ENCODE peak calls at places on chromosomes 7 and 10, in nine cellular contexts. One of them, this sample, is unnamed.

GRCh38 chr10:43214071-43214955 is 52.6 kb downstream of the RASGEF1A start:
- DNase-seq in COR-L47: no peak
- DNase-seq in NCI-H1694: no peak
- DNase-seq in CD8-positive, alpha-beta memory T cell: no peak
- DNase-seq in heart right ventricle: no peak
- DNase-seq in NCI-H2081: no peak
- DNase-seq in GM12891: no peak
- DNase-seq in WTC11: no peak
- DNase-seq in body of pancreas: no peak
- DNase-seq in this sample: no peak

GRCh38 chr7:114048386-114049235 is 129.8 kb upstream of the PPP1R3A start:
- DNase-seq in WTC11: no peak
- DNase-seq in CD8-positive, alpha-beta memory T cell: peak
- DNase-seq in heart right ventricle: no peak
- DNase-seq in NCI-H2081: peak
- DNase-seq in NCI-H1694: no peak
- DNase-seq in COR-L47: peak
- DNase-seq in GM12891: no peak
- DNase-seq in body of pancreas: no peak
- DNase-seq in this sample: no peak

GRCh38 chr10:100993986-100994708 is 5.5 kb upstream of the LZTS2 start:
- DNase-seq in GM12891: no peak
- DNase-seq in CD8-positive, alpha-beta memory T cell: no peak
- DNase-seq in COR-L47: no peak
- DNase-seq in body of pancreas: no peak
- DNase-seq in NCI-H1694: no peak
- DNase-seq in heart right ventricle: no peak
- DNase-seq in WTC11: no peak
- DNase-seq in NCI-H2081: no peak
- DNase-seq in this sample: no peak

GRCh38 chr7:45582136-45582742 is 8.1 kb downstream of the ADCY1 start:
- DNase-seq in heart right ventricle: no peak
- DNase-seq in NCI-H1694: no peak
- DNase-seq in COR-L47: no peak
- DNase-seq in body of pancreas: no peak
- DNase-seq in GM12891: no peak
- DNase-seq in WTC11: no peak
- DNase-seq in NCI-H2081: no peak
- DNase-seq in CD8-positive, alpha-beta memory T cell: no peak
- DNase-seq in this sample: no peak

GRCh38 chr10:80413152-80413996 is 5.0 kb downstream of the PRXL2A start:
- DNase-seq in COR-L47: peak
- DNase-seq in NCI-H1694: no peak
- DNase-seq in CD8-positive, alpha-beta memory T cell: no peak
- DNase-seq in body of pancreas: no peak
- DNase-seq in heart right ventricle: no peak
- DNase-seq in GM12891: no peak
- DNase-seq in NCI-H2081: no peak
- DNase-seq in WTC11: peak
- DNase-seq in this sample: no peak

GRCh38 chr10:107740962-107741690 is 576.6 kb upstream of the SORCS1 start:
- DNase-seq in body of pancreas: no peak
- DNase-seq in NCI-H2081: no peak
- DNase-seq in NCI-H1694: no peak
- DNase-seq in heart right ventricle: no peak
- DNase-seq in COR-L47: no peak
- DNase-seq in CD8-positive, alpha-beta memory T cell: no peak
- DNase-seq in GM12891: no peak
- DNase-seq in WTC11: no peak
- DNase-seq in this sample: no peak

GRCh38 chr7:28041508-28042314 is 138.9 kb downstream of the JAZF1 start:
- DNase-seq in body of pancreas: no peak
- DNase-seq in NCI-H2081: no peak
- DNase-seq in COR-L47: no peak
- DNase-seq in CD8-positive, alpha-beta memory T cell: no peak
- DNase-seq in GM12891: no peak
- DNase-seq in heart right ventricle: no peak
- DNase-seq in WTC11: no peak
- DNase-seq in NCI-H1694: no peak
- DNase-seq in this sample: no peak

GRCh38 chr10:11176746-11177145 is 159.1 kb downstream of the CELF2 start:
- DNase-seq in body of pancreas: no peak
- DNase-seq in NCI-H1694: no peak
- DNase-seq in NCI-H2081: no peak
- DNase-seq in heart right ventricle: no peak
- DNase-seq in COR-L47: no peak
- DNase-seq in CD8-positive, alpha-beta memory T cell: peak
- DNase-seq in GM12891: no peak
- DNase-seq in WTC11: no peak
- DNase-seq in this sample: no peak

GRCh38 chr7:129437190-129437589 is 3.0 kb downstream of the STRIP2 start:
- DNase-seq in WTC11: no peak
- DNase-seq in body of pancreas: no peak
- DNase-seq in NCI-H1694: no peak
- DNase-seq in NCI-H2081: no peak
- DNase-seq in CD8-positive, alpha-beta memory T cell: no peak
- DNase-seq in GM12891: no peak
- DNase-seq in COR-L47: no peak
- DNase-seq in heart right ventricle: no peak
- DNase-seq in this sample: no peak

GRCh38 chr10:112842832-112843360 is 107.2 kb upstream of the TCF7L2 start:
- DNase-seq in heart right ventricle: no peak
- DNase-seq in WTC11: no peak
- DNase-seq in NCI-H2081: no peak
- DNase-seq in COR-L47: no peak
- DNase-seq in CD8-positive, alpha-beta memory T cell: no peak
- DNase-seq in NCI-H1694: no peak
- DNase-seq in GM12891: peak
- DNase-seq in body of pancreas: no peak
- DNase-seq in this sample: no peak

GRCh38 chr7:87580636-87581035 is 20.0 kb downstream of the ABCB1 start:
- DNase-seq in COR-L47: no peak
- DNase-seq in WTC11: no peak
- DNase-seq in heart right ventricle: no peak
- DNase-seq in GM12891: no peak
- DNase-seq in NCI-H1694: no peak
- DNase-seq in NCI-H2081: no peak
- DNase-seq in CD8-positive, alpha-beta memory T cell: no peak
- DNase-seq in body of pancreas: no peak
- DNase-seq in this sample: no peak

GRCh38 chr10:56537984-56538383 is 176.9 kb upstream of the ZWINT start:
- DNase-seq in body of pancreas: no peak
- DNase-seq in NCI-H2081: no peak
- DNase-seq in GM12891: no peak
- DNase-seq in heart right ventricle: no peak
- DNase-seq in WTC11: no peak
- DNase-seq in CD8-positive, alpha-beta memory T cell: no peak
- DNase-seq in COR-L47: no peak
- DNase-seq in NCI-H1694: no peak
- DNase-seq in this sample: no peak

This sample was measured in ecto neural progenitor cell.